ENCODE peak calls at places on chromosomes 3 and 15, in four cellular contexts. R is HT1080, M is Kasumi-1, C is T-helper 1 cell. U is an unnamed sample.
A peak's percentile ranks its signal among the peaks of the same experiment; 100 is the strongest.

GRCh38 chr3:35224571-35225280 is 414.6 kb upstream of the ARPP21 start:
- DNase-seq in C (no peak), R (no peak), M (no peak), U (no peak)

GRCh38 chr3:33826688-33827087 is 28.3 kb downstream of the PDCD6IP start:
- DNase-seq in M (no peak), C (no peak), R (no peak), U (no peak)

GRCh38 chr3:177065285-177066028 is 131.8 kb downstream of the TBL1XR1 start:
- DNase-seq in R (no peak), C (no peak), M (no peak), U (no peak)

GRCh38 chr3:195285403-195285802 is 14.4 kb upstream of the XXYLT1 start:
- DNase-seq in R (no peak), M (no peak), C (no peak), U (no peak)

GRCh38 chr3:31170932-31171670 is 276.6 kb upstream of the GADL1 start:
- DNase-seq in C (no peak), M (no peak), R (peak; percentile 70), U (no peak)

GRCh38 chr3:141646760-141647561 is 91.1 kb upstream of the RNF7 start:
- DNase-seq in R (peak; percentile 85), M (peak; percentile 84), C (no peak), U (peak; percentile 57)

GRCh38 chr15:81023483-81024264 is 23.0 kb downstream of the TLNRD1 start:
- DNase-seq in R (peak; percentile 40), M (peak; percentile 31), C (no peak), U (peak; percentile 95)

GRCh38 chr3:184914628-184915027 is 102.7 kb downstream of the VPS8 start:
- DNase-seq in R (peak; percentile 10), M (no peak), C (no peak), U (no peak)

GRCh38 chr3:264394-265156 is 68.0 kb downstream of the CHL1 start:
- DNase-seq in R (peak; percentile 98), M (no peak), C (no peak), U (no peak)

GRCh38 chr3:126976906-126977305 is 6.0 kb upstream of the PLXNA1 start:
- DNase-seq in M (no peak), C (no peak), R (no peak), U (no peak)

GRCh38 chr3:142964150-142964498 is 650 bp upstream of the PAQR9 start:
- DNase-seq in R (no peak), C (no peak), M (no peak), U (no peak)